ENCODE peak calls at places on chromosomes 13 and 19, in seven cellular contexts. T is SK-N-SH, G is HCT116, U is tibial nerve, W is fibroblast of lung, F is endodermal cell, A is uterus. K is an unnamed sample.

GRCh38 chr19:49554701-49555181 is 25.6 kb downstream of the NOSIP start:
- DNase-seq in W (no peak), A (no peak), U (no peak), G (no peak), F (no peak), T (no peak), K (no peak)

GRCh38 chr13:45954861-45955595 is 97.5 kb downstream of the ZC3H13 start:
- DNase-seq in W (no peak), G (no peak), U (no peak), F (no peak), T (no peak), A (no peak), K (no peak)

GRCh38 chr13:38346764-38347163 is 2.9 kb upstream of the UFM1 start:
- DNase-seq in W (no peak), A (no peak), T (no peak), F (no peak), G (no peak), U (no peak), K (no peak)

GRCh38 chr13:40780822-40781401 is 8.5 kb upstream of the SLC25A15 start:
- DNase-seq in A (no peak), G (peak; percentile 19), T (peak; percentile 20), U (no peak), F (peak; percentile 58), W (peak; percentile 37), K (no peak)

GRCh38 chr19:12064266-12065099 is at the start of gene ZNF844:
- DNase-seq in W (peak; percentile 85), U (peak; percentile 98), G (no peak), T (peak; percentile 97), F (peak; percentile 99), A (peak; percentile 95), K (peak; percentile 57)

GRCh38 chr19:29275266-29275665 is 62.3 kb upstream of the UQCRFS1 start:
- DNase-seq in T (no peak), A (no peak), W (no peak), G (no peak), U (no peak), F (peak; percentile 14), K (no peak)

GRCh38 chr13:72166102-72166660 is 299.2 kb upstream of the DACH1 start:
- DNase-seq in W (peak; percentile 58), T (no peak), U (no peak), F (no peak), G (no peak), A (no peak), K (no peak)

GRCh38 chr19:7507884-7508283 is 8.0 kb upstream of the ZNF358 start:
- DNase-seq in G (peak; percentile 90), W (peak; percentile 82), U (peak; percentile 26), T (peak; percentile 73), A (peak; percentile 48), F (peak; percentile 96), K (peak; percentile 37)

GRCh38 chr19:9671654-9672053 is 3.2 kb downstream of the ZNF562 start:
- DNase-seq in W (no peak), G (no peak), T (no peak), F (no peak), U (no peak), A (no peak), K (no peak)

GRCh38 chr19:29552454-29553280 is 26.9 kb downstream of the VSTM2B start:
- DNase-seq in A (no peak), W (no peak), G (no peak), T (no peak), U (no peak), F (peak; percentile 62), K (no peak)

GRCh38 chr13:24493356-24493755 is 19.2 kb downstream of the PARP4 start:
- DNase-seq in T (no peak), A (no peak), U (no peak), G (no peak), W (peak; percentile 37), F (no peak), K (no peak)

GRCh38 chr13:27510082-27510481 is 59.7 kb upstream of the MTIF3 start:
- DNase-seq in A (no peak), W (no peak), T (no peak), U (no peak), F (no peak), G (no peak), K (no peak)

GRCh38 chr13:110907951-110908898 is 6.6 kb downstream of the ANKRD10 start:
- DNase-seq in T (no peak), A (no peak), W (peak; percentile 88), F (peak; percentile 82), U (no peak), G (peak; percentile 95), K (no peak)

GRCh38 chr13:101919541-101920306 is 467.2 kb downstream of the ITGBL1 start:
- DNase-seq in G (no peak), W (peak; percentile 35), T (peak; percentile 6), A (no peak), F (peak; percentile 92), U (no peak), K (no peak)

GRCh38 chr19:17765069-17765618 is 13.9 kb downstream of the FCHO1 start:
- DNase-seq in A (no peak), U (no peak), W (no peak), T (no peak), G (no peak), F (peak; percentile 16), K (no peak)

GRCh38 chr13:76813874-76814273 is 72.3 kb downstream of the KCTD12 start:
- DNase-seq in U (no peak), F (no peak), T (no peak), G (no peak), W (no peak), A (no peak), K (no peak)

GRCh38 chr19:13484141-13484540 is 22.1 kb downstream of the CACNA1A start:
- DNase-seq in A (no peak), T (no peak), F (no peak), W (no peak), G (no peak), U (no peak), K (no peak)

GRCh38 chr13:97367427-97367826 is 66.5 kb upstream of the RAP2A start:
- DNase-seq in W (peak; percentile 93), G (no peak), T (no peak), A (peak; percentile 47), F (peak; percentile 63), U (no peak), K (peak; percentile 24)

GRCh38 chr19:35673121-35673804 is 6.9 kb downstream of the UPK1A start:
- DNase-seq in T (peak; percentile 84), A (no peak), W (peak; percentile 43), F (peak; percentile 92), U (no peak), G (peak; percentile 53), K (no peak)

GRCh38 chr19:4987286-4987685 is 18.4 kb downstream of the KDM4B start:
- DNase-seq in G (no peak), T (no peak), A (no peak), W (peak; percentile 45), U (no peak), F (no peak), K (no peak)

GRCh38 chr19:5131866-5132561 is 163.1 kb downstream of the KDM4B start:
- DNase-seq in A (no peak), U (no peak), F (no peak), G (no peak), W (peak; percentile 19), T (no peak), K (no peak)

GRCh38 chr19:16454519-16454918 is 17.3 kb downstream of the EPS15L1 start:
- DNase-seq in U (no peak), G (no peak), A (no peak), F (peak; percentile 43), W (no peak), T (no peak), K (no peak)
- H3K27ac ChIP-seq in U (no peak overlapping the region), G (no peak overlapping the region), A (peak overlapping the region; percentile 30), F (peak overlapping the region; percentile 81), W (no peak overlapping the region), T (no peak overlapping the region), K (no peak overlapping the region)

GRCh38 chr13:80469105-80469840 is 128.3 kb upstream of the SPRY2 start:
- DNase-seq in W (no peak), A (no peak), U (no peak), F (no peak), T (no peak), G (no peak), K (no peak)
- H3K27ac ChIP-seq in W (no peak overlapping the region), A (peak overlapping the region; percentile 78), U (peak overlapping the region; percentile 72), F (peak overlapping the region; percentile 40), T (peak overlapping the region; percentile 81), G (no peak overlapping the region), K (no peak overlapping the region)

GRCh38 chr19:1041272-1041834 is 1.4 kb downstream of the ABCA7 start:
- DNase-seq in A (no peak), T (no peak), G (no peak), W (no peak), U (no peak), F (no peak), K (no peak)

GRCh38 chr19:1040476-1041271 is 767 bp downstream of the ABCA7 start:
- DNase-seq in U (peak; percentile 57), G (peak; percentile 96), A (peak; percentile 76), T (peak; percentile 97), F (peak; percentile 99), W (peak; percentile 95), K (peak; percentile 90)

GRCh38 chr19:1041835-1042685 is 2.2 kb downstream of the ABCA7 start:
- DNase-seq in U (no peak), W (no peak), G (peak; percentile 90), A (no peak), F (peak; percentile 49), T (no peak), K (no peak)

GRCh38 chr19:1045247-1045603 is 5.3 kb downstream of the ABCA7 start:
- DNase-seq in G (peak; percentile 95), A (no peak), U (no peak), F (peak; percentile 94), W (no peak), T (peak; percentile 72), K (no peak)

DNA sequence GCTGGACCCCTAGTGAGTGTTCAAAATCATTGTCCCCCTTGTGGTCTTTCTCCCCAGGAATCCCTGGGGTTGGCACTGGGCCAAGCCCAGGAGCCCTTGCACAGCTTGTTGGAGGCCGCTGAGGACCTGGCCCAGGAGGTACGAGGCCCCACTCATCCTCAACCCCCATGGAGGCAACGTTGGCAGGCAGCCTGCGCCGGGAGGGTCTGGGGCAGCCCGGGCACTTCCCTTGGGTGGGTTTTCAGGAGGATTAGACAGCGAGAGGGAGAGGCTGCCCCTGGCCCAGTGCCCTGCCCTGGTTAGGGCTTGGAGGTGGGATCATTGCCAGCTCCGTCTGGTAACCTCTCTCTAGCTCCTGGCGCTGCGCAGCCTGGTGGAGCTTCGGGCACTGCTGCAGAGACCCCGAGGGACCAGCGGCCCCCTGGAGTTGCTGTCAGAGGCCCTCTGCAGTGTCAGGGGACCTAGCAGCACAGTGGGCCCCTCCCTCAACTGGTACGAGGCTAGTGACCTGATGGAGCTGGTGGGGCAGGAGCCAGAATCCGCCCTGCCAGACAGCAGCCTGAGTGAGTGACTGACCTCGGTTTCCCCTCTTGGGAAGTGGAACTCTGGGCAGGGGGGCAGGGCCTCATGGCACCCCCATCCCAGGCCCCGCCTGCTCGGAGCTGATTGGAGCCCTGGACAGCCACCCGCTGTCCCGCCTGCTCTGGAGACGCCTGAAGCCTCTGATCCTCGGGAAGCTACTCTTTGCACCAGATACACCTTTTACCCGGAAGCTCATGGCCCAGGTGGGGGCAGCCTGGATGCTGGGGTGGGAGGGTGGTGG is 3.0 kb downstream of the ABCA7 start:
- DNase-seq in F (peak; percentile 52), T (no peak), A (no peak), U (no peak), W (no peak), G (no peak), K (no peak)
- H3K27ac ChIP-seq in F (no peak overlapping the region), T (no peak overlapping the region), A (no peak overlapping the region), U (no peak overlapping the region), W (peak overlapping the region; percentile 44), G (peak overlapping the region; percentile 78), K (no peak overlapping the region)

DNA sequence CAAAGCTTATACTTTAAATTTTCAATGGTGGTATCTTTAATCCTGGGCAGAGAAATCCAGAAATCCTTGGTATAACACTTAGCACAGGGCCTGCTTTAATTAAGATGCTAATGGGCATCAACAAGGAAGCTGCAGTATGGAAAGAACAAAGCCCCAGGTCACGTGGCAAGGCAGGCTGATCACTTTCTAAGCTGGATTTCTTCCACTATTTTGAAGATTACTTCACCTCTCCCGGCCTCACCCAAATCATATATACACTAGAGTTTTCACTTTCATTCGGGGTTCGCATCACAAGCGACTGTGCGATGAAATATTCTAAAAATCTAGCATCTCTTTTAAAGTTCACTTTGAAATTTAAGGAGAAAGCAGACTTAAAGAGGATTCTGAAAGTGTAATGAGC is 71.8 kb downstream of the STARD13 start:
- DNase-seq in G (no peak), A (no peak), T (no peak), F (peak; percentile 50), U (no peak), W (peak; percentile 66), K (no peak)
- H3K27ac ChIP-seq in G (no peak overlapping the region), A (peak overlapping the region; percentile 31), T (peak overlapping the region; percentile 81), F (no peak overlapping the region), U (peak overlapping the region; percentile 58), W (peak overlapping the region; percentile 60), K (peak overlapping the region; percentile 84)